ENCODE peak calls at places on chromosomes 11 and 22, in four cellular contexts. Q is T47D; R is mammary epithelial cell; L is stimulated activated CD4-positive, alpha-beta T cell treated with anti-CD3 and anti-CD28 coated beads, Interleukin-12 subunit alpha, Interleukin-12 subunit beta, amount 100 ng/mL, for 4 hours. G is an unnamed sample.

GRCh38 chr11:71086687-71087258 is 165.6 kb downstream of the SHANK2 start:
- DNase-seq in Q (peak), R (peak), L (no peak), G (peak)

GRCh38 chr11:124788521-124788920 is 11.7 kb downstream of the MSANTD2 start:
- DNase-seq in Q (no peak), R (no peak), L (no peak), G (no peak)

GRCh38 chr11:122197055-122197987 is 81.3 kb upstream of the BLID start:
- DNase-seq in Q (no peak), R (peak), L (no peak), G (no peak)

GRCh38 chr11:8034604-8035224 is 46.3 kb upstream of the TUB start:
- DNase-seq in Q (no peak), R (no peak), L (no peak), G (no peak)

GRCh38 chr22:46010177-46010867 is 33.4 kb upstream of the WNT7B start:
- DNase-seq in Q (no peak), R (peak), L (no peak), G (no peak)

GRCh38 chr11:7196396-7197146 is 55.1 kb upstream of the SYT9 start:
- DNase-seq in Q (no peak), R (no peak), L (no peak), G (no peak)

GRCh38 chr11:80451105-80451504 is 1010.3 kb upstream of the TENM4 start:
- DNase-seq in Q (no peak), R (no peak), L (no peak), G (no peak)

GRCh38 chr22:48645766-48646165 is 1181.9 kb downstream of the BRD1 start:
- DNase-seq in Q (no peak), R (no peak), L (no peak), G (no peak)

GRCh38 chr11:1564535-1565172 is 7.4 kb downstream of the DUSP8 start:
- DNase-seq in Q (no peak), R (no peak), L (no peak), G (no peak)

GRCh38 chr22:39229688-39230260 is 15.0 kb downstream of the PDGFB start:
- DNase-seq in Q (no peak), R (no peak), L (no peak), G (no peak)

GRCh38 chr11:73647459-73648100 is 1.2 kb downstream of the PLEKHB1 start:
- DNase-seq in Q (peak), R (peak), L (peak), G (peak)

GRCh38 chr11:4484310-4484709 is 1.9 kb downstream of the OR52K1 start:
- DNase-seq in Q (no peak), R (peak), L (no peak), G (no peak)

GRCh38 chr22:46056169-46057041 is 79.4 kb upstream of the WNT7B start:
- DNase-seq in Q (no peak), R (peak), L (no peak), G (no peak)

GRCh38 chr22:19941365-19942070 is at the start of the genes COMT and TXNRD2:
- DNase-seq in Q (peak), R (peak), L (peak), G (peak)

GRCh38 chr11:77710358-77710757 is 72.8 kb upstream of the CLNS1A start:
- DNase-seq in Q (no peak), R (peak), L (no peak), G (no peak)

GRCh38 chr11:27912916-27913315 is 195.0 kb downstream of the KIF18A start:
- DNase-seq in Q (no peak), R (no peak), L (no peak), G (no peak)

GRCh38 chr11:76856571-76856970 is 4.1 kb upstream of the ACER3 start:
- DNase-seq in Q (no peak), R (no peak), L (no peak), G (no peak)

GRCh38 chr11:123577081-123577598 is 77.3 kb downstream of the SCN3B start:
- DNase-seq in Q (peak), R (peak), L (peak), G (peak)

GRCh38 chr22:19044381-19044780 is 77.8 kb downstream of the DGCR2 start:
- DNase-seq in Q (no peak), R (no peak), L (no peak), G (no peak)

GRCh38 chr11:9081153-9081552 is 10.2 kb downstream of the SCUBE2 start:
- DNase-seq in Q (no peak), R (no peak), L (no peak), G (no peak)

GRCh38 chr11:71209656-71210055 is 42.7 kb downstream of the SHANK2 start:
- DNase-seq in Q (no peak), R (no peak), L (no peak), G (no peak)

GRCh38 chr11:79702303-79702702 is 261.5 kb upstream of the TENM4 start:
- DNase-seq in Q (no peak), R (no peak), L (no peak), G (no peak)

GRCh38 chr11:119727523-119728081 is 1.4 kb downstream of the NECTIN1 start:
- DNase-seq in Q (peak), R (no peak), L (peak), G (peak)

GRCh38 chr11:78031629-78032028 is 8.6 kb upstream of the KCTD14 start:
- DNase-seq in Q (no peak), R (no peak), L (no peak), G (peak)

GRCh38 chr11:57240007-57240406 is 3.0 kb upstream of the APLNR start:
- DNase-seq in Q (no peak), R (no peak), L (no peak), G (no peak)

GRCh38 chr11:65915821-65916251 is 3.0 kb downstream of the C11orf68 start:
- DNase-seq in Q (no peak), R (peak), L (no peak), G (no peak)

GRCh38 chr11:70040452-70040851 is 37.7 kb upstream of the ANO1 start:
- DNase-seq in Q (no peak), R (no peak), L (no peak), G (no peak)

GRCh38 chr22:46522743-46523300 is 14.6 kb downstream of the CELSR1 start:
- DNase-seq in Q (no peak), R (no peak), L (no peak), G (peak)

GRCh38 chr22:37211075-37211852 is 1.0 kb downstream of the SSTR3 start:
- DNase-seq in Q (no peak), R (no peak), L (no peak), G (no peak)

GRCh38 chr22:43200555-43200954 is 13.6 kb upstream of the TTLL12 start:
- DNase-seq in Q (no peak), R (no peak), L (no peak), G (no peak)

GRCh38 chr11:116428638-116428975 is 344.2 kb downstream of the BUD13 start:
- DNase-seq in Q (no peak), R (no peak), L (no peak), G (no peak)

GRCh38 chr11:102799656-102800339 is 1.8 kb upstream of the MMP1 start:
- DNase-seq in Q (no peak), R (no peak), L (no peak), G (no peak)

G was measured in SK-N-DZ.